ENCODE peak calls at places on chromosomes 4 and X, in eight cellular contexts. W, V, Q, R, K, P, B and E are unnamed samples.

GRCh38 chr4:144648042-144648441 is 2.1 kb downstream of the HHIP start:
- DNase-seq in V (no peak), W (no peak), R (no peak), Q (peak), K (no peak), P (no peak), B (peak), E (no peak)

GRCh38 chr4:69583543-69583942 is 55.9 kb downstream of the UGT2A2 start:
- DNase-seq in Q (no peak), W (no peak), P (no peak), B (no peak), K (no peak), V (no peak), R (no peak), E (no peak)

GRCh38 chr4:86291180-86291579 is 68.7 kb downstream of the MAPK10 start:
- DNase-seq in V (no peak), W (no peak), P (no peak), K (no peak), Q (no peak), R (no peak), B (no peak), E (no peak)

GRCh38 chr4:186190456-186191265 is 706 bp upstream of the CYP4V2 start:
- DNase-seq in R (peak), B (peak), P (peak), Q (peak), K (peak), V (no peak), W (peak), E (peak)

GRCh38 chrX:153061732-153062131 is 5.5 kb downstream of the PNMA3 start:
- DNase-seq in W (no peak), B (peak), R (peak), V (no peak), P (no peak), K (no peak), Q (peak), E (no peak)

GRCh38 chr4:112214397-112215264 is 17.0 kb upstream of the AP1AR start:
- DNase-seq in P (no peak), W (no peak), K (no peak), Q (peak), R (peak), V (no peak), B (peak), E (no peak)

GRCh38 chr4:28225005-28225404 is 1364.4 kb downstream of the STIM2 start:
- DNase-seq in V (no peak), Q (peak), P (no peak), B (peak), K (no peak), W (no peak), R (peak), E (no peak)

GRCh38 chr4:84215218-84215617 is 283.9 kb downstream of the NKX6-1 start:
- DNase-seq in V (no peak), P (no peak), Q (no peak), W (no peak), B (no peak), K (no peak), R (peak), E (no peak)

GRCh38 chr4:118557298-118557851 is 127.8 kb upstream of the METTL14 start:
- DNase-seq in P (no peak), R (peak), Q (peak), W (no peak), K (no peak), B (peak), V (no peak), E (peak)

GRCh38 chr4:74838746-74839370 is 44.5 kb upstream of the BTC start:
- DNase-seq in Q (peak), P (no peak), B (peak), W (no peak), V (no peak), K (no peak), R (peak), E (no peak)

GRCh38 chr4:17376205-17376604 is 135.7 kb downstream of the QDPR start:
- DNase-seq in W (no peak), R (peak), V (no peak), Q (peak), P (no peak), B (peak), K (no peak), E (no peak)

GRCh38 chr4:57159866-57160265 is 49.7 kb upstream of the IGFBP7 start:
- DNase-seq in B (peak), K (no peak), V (no peak), R (peak), Q (no peak), W (no peak), P (no peak), E (no peak)

GRCh38 chr4:1323635-1324442 is 23.2 kb upstream of the UVSSA start:
- DNase-seq in V (no peak), K (no peak), Q (peak), B (peak), R (peak), P (no peak), W (peak), E (no peak)

GRCh38 chr4:4613126-4613465 is 71.2 kb upstream of the STX18 start:
- DNase-seq in Q (no peak), P (no peak), K (no peak), V (no peak), R (peak), W (no peak), B (peak), E (no peak)

GRCh38 chrX:145751943-145752342 is 65.7 kb upstream of the SLITRK2 start:
- DNase-seq in Q (peak), W (no peak), V (no peak), P (no peak), K (no peak), B (peak), R (peak), E (no peak)

DNA sequence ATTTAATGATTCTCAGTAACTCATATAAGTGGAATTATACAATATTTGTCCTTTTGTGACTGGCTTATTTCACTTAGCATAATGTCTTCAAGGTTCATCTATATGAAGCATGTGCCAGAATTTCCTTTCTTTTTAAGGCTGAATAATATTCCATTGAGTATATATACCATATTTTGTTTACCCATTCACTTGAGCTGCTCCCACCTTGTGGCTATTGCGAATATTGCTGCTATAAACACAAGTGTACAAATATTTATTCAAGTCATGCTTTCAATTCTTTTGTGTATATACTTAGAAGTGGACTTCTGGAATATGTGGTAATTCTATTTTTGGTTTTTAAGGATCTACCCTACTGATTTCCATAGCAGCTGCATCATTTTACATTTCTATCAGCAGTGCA is 219.1 kb downstream of the MID1 start:
- DNase-seq in P (no peak), W (no peak), R (peak), V (no peak), K (no peak), Q (no peak), B (no peak), E (no peak)
- TF ChIP-seq CTCF in P (no peak), W (no peak), R (peak), V (no peak), K (no peak), Q (no peak), B (no peak), E (no peak)

DNA sequence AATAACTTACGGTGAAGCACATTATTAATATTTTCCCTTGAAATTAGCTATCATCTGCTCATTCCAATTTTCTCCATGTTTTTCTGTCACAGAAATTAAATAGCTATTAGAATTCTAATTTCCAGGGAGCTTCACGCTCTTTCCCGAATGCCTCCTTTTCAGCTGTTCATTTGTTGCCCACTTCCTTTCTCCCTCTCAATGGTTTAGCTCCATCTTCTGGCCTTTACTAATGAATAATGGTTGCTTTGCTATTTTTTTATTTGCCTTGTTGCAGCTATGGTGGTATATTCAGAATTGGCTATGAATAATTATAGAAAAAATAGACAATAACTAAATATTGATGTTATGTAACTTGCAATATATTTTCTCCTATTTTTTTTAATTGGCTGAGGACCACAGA is 70.5 kb downstream of the GRIA2 start:
- DNase-seq in V (no peak), Q (no peak), P (no peak), W (no peak), K (no peak), R (peak), B (no peak), E (no peak)
- TF ChIP-seq CTCF in V (no peak), Q (no peak), P (no peak), W (no peak), K (no peak), R (peak), B (no peak), E (no peak)

GRCh38 chrX:130060122-130061069 is 49.9 kb downstream of the ELF4 start:
- DNase-seq in Q (peak), W (peak), K (peak), B (peak), V (peak), P (peak), R (peak), E (peak)
- TF ChIP-seq CTCF in Q (peak), W (peak), K (peak), B (peak), V (peak), P (peak), R (peak), E (peak)

GRCh38 chr4:147516133-147516532 is 35.2 kb downstream of the EDNRA start:
- DNase-seq in P (no peak), R (no peak), V (no peak), W (no peak), K (no peak), Q (no peak), B (no peak), E (no peak)

GRCh38 chr4:147513952-147514351 is 33.1 kb downstream of the EDNRA start:
- DNase-seq in W (no peak), B (no peak), Q (no peak), V (no peak), P (no peak), K (no peak), R (no peak), E (no peak)

GRCh38 chr4:147518086-147518485 is 37.2 kb downstream of the EDNRA start:
- DNase-seq in W (no peak), Q (peak), V (no peak), R (no peak), K (no peak), B (peak), P (no peak), E (no peak)

GRCh38 chr4:147515220-147515936 is 34.5 kb downstream of the EDNRA start:
- DNase-seq in Q (no peak), P (no peak), B (no peak), R (no peak), W (no peak), V (no peak), K (no peak), E (no peak)

GRCh38 chr4:147518846-147519767 is 38.2 kb downstream of the EDNRA start:
- DNase-seq in K (peak), P (peak), Q (peak), R (peak), W (no peak), B (peak), V (peak), E (peak)
- TF ChIP-seq CTCF in K (peak), P (peak), Q (peak), R (peak), W (peak), B (peak), V (peak), E (peak)

GRCh38 chr4:90537491-90537890 is 410.3 kb downstream of the CCSER1 start:
- DNase-seq in R (no peak), Q (peak), P (no peak), B (no peak), K (no peak), W (no peak), V (no peak), E (no peak)
- TF ChIP-seq CTCF in R (no peak), Q (no peak), P (no peak), B (no peak), K (no peak), W (no peak), V (no peak), E (no peak)

GRCh38 chrX:154908821-154909220 is 22.7 kb downstream of the F8A1 start:
- DNase-seq in P (no peak), V (no peak), R (no peak), W (no peak), K (no peak), B (no peak), Q (no peak), E (no peak)
- TF ChIP-seq CTCF in P (no peak), V (no peak), R (no peak), W (no peak), K (no peak), B (no peak), Q (no peak), E (no peak)